ENCODE peak calls at places on chromosomes 5 and 9, in eight cellular contexts. One of them, this sample, is unnamed.

GRCh38 chr5:90434116-90434714 is 24.7 kb upstream of the CETN3 start:
- DNase-seq in HCT116: peak
- DNase-seq in ovary: peak
- DNase-seq in Peyer's patch: peak
- DNase-seq in adrenal gland: peak
- DNase-seq in breast epithelium: no peak
- DNase-seq in sigmoid colon: no peak
- DNase-seq in right lobe of liver: no peak
- DNase-seq in this sample: no peak

GRCh38 chr9:130977811-130978221 is 31.2 kb upstream of the LAMC3 start:
- DNase-seq in breast epithelium: no peak
- DNase-seq in right lobe of liver: no peak
- DNase-seq in adrenal gland: no peak
- DNase-seq in Peyer's patch: no peak
- DNase-seq in ovary: no peak
- DNase-seq in HCT116: no peak
- DNase-seq in sigmoid colon: no peak
- DNase-seq in this sample: no peak

GRCh38 chr5:67799732-67800234 is 415.8 kb upstream of the PIK3R1 start:
- DNase-seq in HCT116: no peak
- DNase-seq in breast epithelium: no peak
- DNase-seq in right lobe of liver: no peak
- DNase-seq in ovary: peak
- DNase-seq in sigmoid colon: peak
- DNase-seq in Peyer's patch: no peak
- DNase-seq in adrenal gland: peak
- DNase-seq in this sample: peak

GRCh38 chr5:122375801-122376200 is 63.8 kb downstream of the SNCAIP start:
- DNase-seq in right lobe of liver: no peak
- DNase-seq in Peyer's patch: no peak
- DNase-seq in HCT116: no peak
- DNase-seq in breast epithelium: no peak
- DNase-seq in adrenal gland: no peak
- DNase-seq in sigmoid colon: no peak
- DNase-seq in ovary: no peak
- DNase-seq in this sample: no peak

GRCh38 chr9:105148328-105149006 is 96.0 kb upstream of the SLC44A1 start:
- DNase-seq in ovary: no peak
- DNase-seq in right lobe of liver: no peak
- DNase-seq in sigmoid colon: no peak
- DNase-seq in Peyer's patch: no peak
- DNase-seq in breast epithelium: no peak
- DNase-seq in adrenal gland: no peak
- DNase-seq in HCT116: no peak
- DNase-seq in this sample: no peak

GRCh38 chr9:98567540-98568233 is 141.0 kb downstream of the GABBR2 start:
- DNase-seq in sigmoid colon: no peak
- DNase-seq in right lobe of liver: no peak
- DNase-seq in breast epithelium: no peak
- DNase-seq in ovary: no peak
- DNase-seq in HCT116: no peak
- DNase-seq in adrenal gland: no peak
- DNase-seq in Peyer's patch: no peak
- DNase-seq in this sample: no peak

GRCh38 chr5:14183187-14183939 is 40.2 kb downstream of the TRIO start:
- DNase-seq in adrenal gland: peak
- DNase-seq in right lobe of liver: no peak
- DNase-seq in Peyer's patch: no peak
- DNase-seq in sigmoid colon: no peak
- DNase-seq in breast epithelium: no peak
- DNase-seq in HCT116: no peak
- DNase-seq in ovary: peak
- DNase-seq in this sample: no peak

GRCh38 chr5:59757442-59757841 is 136.1 kb downstream of the PDE4D start:
- DNase-seq in right lobe of liver: no peak
- DNase-seq in Peyer's patch: no peak
- DNase-seq in sigmoid colon: no peak
- DNase-seq in HCT116: no peak
- DNase-seq in breast epithelium: no peak
- DNase-seq in adrenal gland: no peak
- DNase-seq in ovary: no peak
- DNase-seq in this sample: no peak

GRCh38 chr5:79689541-79690466 is at the start of gene CMYA5:
- DNase-seq in right lobe of liver: peak
- DNase-seq in sigmoid colon: peak
- DNase-seq in ovary: peak
- DNase-seq in Peyer's patch: no peak
- DNase-seq in adrenal gland: no peak
- DNase-seq in breast epithelium: peak
- DNase-seq in HCT116: no peak
- DNase-seq in this sample: peak

GRCh38 chr9:136665704-136666363 is 3.1 kb downstream of the EGFL7 start:
- DNase-seq in Peyer's patch: no peak
- DNase-seq in sigmoid colon: no peak
- DNase-seq in right lobe of liver: no peak
- DNase-seq in HCT116: no peak
- DNase-seq in breast epithelium: no peak
- DNase-seq in ovary: no peak
- DNase-seq in adrenal gland: no peak
- DNase-seq in this sample: no peak

GRCh38 chr9:95822583-95823431 is 52.7 kb upstream of the ERCC6L2 start:
- DNase-seq in ovary: no peak
- DNase-seq in HCT116: peak
- DNase-seq in breast epithelium: no peak
- DNase-seq in adrenal gland: no peak
- DNase-seq in Peyer's patch: no peak
- DNase-seq in right lobe of liver: no peak
- DNase-seq in sigmoid colon: no peak
- DNase-seq in this sample: no peak

GRCh38 chr5:140342287-140342686 is 4.1 kb downstream of the HBEGF start:
- DNase-seq in HCT116: no peak
- DNase-seq in Peyer's patch: peak
- DNase-seq in adrenal gland: peak
- DNase-seq in ovary: no peak
- DNase-seq in sigmoid colon: peak
- DNase-seq in right lobe of liver: no peak
- DNase-seq in breast epithelium: no peak
- DNase-seq in this sample: peak

GRCh38 chr5:7927466-7928375 is 58.8 kb downstream of the MTRR start:
- DNase-seq in Peyer's patch: no peak
- DNase-seq in sigmoid colon: no peak
- DNase-seq in right lobe of liver: no peak
- DNase-seq in adrenal gland: peak
- DNase-seq in breast epithelium: no peak
- DNase-seq in ovary: peak
- DNase-seq in HCT116: peak
- DNase-seq in this sample: no peak

GRCh38 chr5:78273436-78273835 is 21.1 kb downstream of the AP3B1 start:
- DNase-seq in breast epithelium: no peak
- DNase-seq in Peyer's patch: no peak
- DNase-seq in ovary: no peak
- DNase-seq in right lobe of liver: no peak
- DNase-seq in HCT116: no peak
- DNase-seq in adrenal gland: peak
- DNase-seq in sigmoid colon: no peak
- DNase-seq in this sample: no peak

GRCh38 chr5:171629221-171630005 is 156.2 kb upstream of the SMIM23 start:
- DNase-seq in breast epithelium: no peak
- DNase-seq in Peyer's patch: no peak
- DNase-seq in sigmoid colon: peak
- DNase-seq in ovary: no peak
- DNase-seq in right lobe of liver: no peak
- DNase-seq in adrenal gland: no peak
- DNase-seq in HCT116: peak
- DNase-seq in this sample: peak

GRCh38 chr5:143404416-143405062 is 1.1 kb upstream of the NR3C1 start:
- DNase-seq in sigmoid colon: peak
- DNase-seq in adrenal gland: peak
- DNase-seq in right lobe of liver: peak
- DNase-seq in ovary: peak
- DNase-seq in breast epithelium: peak
- DNase-seq in HCT116: no peak
- DNase-seq in Peyer's patch: peak
- DNase-seq in this sample: peak

GRCh38 chr9:76415154-76415553 is 20.9 kb upstream of the RFK start:
- DNase-seq in ovary: no peak
- DNase-seq in breast epithelium: no peak
- DNase-seq in sigmoid colon: no peak
- DNase-seq in HCT116: no peak
- DNase-seq in right lobe of liver: no peak
- DNase-seq in Peyer's patch: no peak
- DNase-seq in adrenal gland: peak
- DNase-seq in this sample: no peak

GRCh38 chr9:76415731-76416130 is 21.5 kb upstream of the RFK start:
- DNase-seq in sigmoid colon: no peak
- DNase-seq in Peyer's patch: no peak
- DNase-seq in adrenal gland: peak
- DNase-seq in ovary: no peak
- DNase-seq in breast epithelium: no peak
- DNase-seq in HCT116: no peak
- DNase-seq in right lobe of liver: no peak
- DNase-seq in this sample: no peak

GRCh38 chr9:76413658-76414057 is 19.4 kb upstream of the RFK start:
- DNase-seq in sigmoid colon: no peak
- DNase-seq in right lobe of liver: no peak
- DNase-seq in adrenal gland: no peak
- DNase-seq in HCT116: no peak
- DNase-seq in Peyer's patch: no peak
- DNase-seq in breast epithelium: no peak
- DNase-seq in ovary: no peak
- DNase-seq in this sample: no peak

GRCh38 chr9:76412638-76413037 is 18.4 kb upstream of the RFK start:
- DNase-seq in ovary: no peak
- DNase-seq in breast epithelium: no peak
- DNase-seq in Peyer's patch: no peak
- DNase-seq in sigmoid colon: no peak
- DNase-seq in HCT116: no peak
- DNase-seq in adrenal gland: no peak
- DNase-seq in right lobe of liver: no peak
- DNase-seq in this sample: no peak

GRCh38 chr9:76414656-76415055 is 20.4 kb upstream of the RFK start:
- DNase-seq in Peyer's patch: no peak
- DNase-seq in adrenal gland: peak
- DNase-seq in right lobe of liver: no peak
- DNase-seq in breast epithelium: no peak
- DNase-seq in ovary: no peak
- DNase-seq in sigmoid colon: no peak
- DNase-seq in HCT116: no peak
- DNase-seq in this sample: no peak
- H3K27ac ChIP-seq in Peyer's patch: no peak
- H3K27ac ChIP-seq in adrenal gland: no peak
- H3K27ac ChIP-seq in right lobe of liver: no peak
- H3K27ac ChIP-seq in breast epithelium: no peak
- H3K27ac ChIP-seq in ovary: no peak
- H3K27ac ChIP-seq in sigmoid colon: no peak
- H3K27ac ChIP-seq in HCT116: no peak
- H3K27ac ChIP-seq in this sample: no peak

GRCh38 chr9:99626424-99626823 is 195.3 kb upstream of the NR4A3 start:
- DNase-seq in adrenal gland: no peak
- DNase-seq in right lobe of liver: no peak
- DNase-seq in sigmoid colon: no peak
- DNase-seq in ovary: no peak
- DNase-seq in Peyer's patch: no peak
- DNase-seq in HCT116: no peak
- DNase-seq in breast epithelium: no peak
- DNase-seq in this sample: no peak

GRCh38 chr9:99624499-99625233 is 197.0 kb upstream of the NR4A3 start:
- DNase-seq in sigmoid colon: no peak
- DNase-seq in breast epithelium: no peak
- DNase-seq in Peyer's patch: no peak
- DNase-seq in right lobe of liver: no peak
- DNase-seq in ovary: no peak
- DNase-seq in HCT116: no peak
- DNase-seq in adrenal gland: no peak
- DNase-seq in this sample: no peak

GRCh38 chr9:99632349-99633038 is 189.2 kb upstream of the NR4A3 start:
- DNase-seq in breast epithelium: no peak
- DNase-seq in ovary: no peak
- DNase-seq in right lobe of liver: no peak
- DNase-seq in sigmoid colon: no peak
- DNase-seq in HCT116: no peak
- DNase-seq in Peyer's patch: no peak
- DNase-seq in adrenal gland: no peak
- DNase-seq in this sample: no peak

GRCh38 chr9:99633260-99633659 is 188.4 kb upstream of the NR4A3 start:
- DNase-seq in ovary: no peak
- DNase-seq in sigmoid colon: no peak
- DNase-seq in breast epithelium: no peak
- DNase-seq in Peyer's patch: no peak
- DNase-seq in right lobe of liver: no peak
- DNase-seq in adrenal gland: no peak
- DNase-seq in HCT116: no peak
- DNase-seq in this sample: no peak

DNA sequence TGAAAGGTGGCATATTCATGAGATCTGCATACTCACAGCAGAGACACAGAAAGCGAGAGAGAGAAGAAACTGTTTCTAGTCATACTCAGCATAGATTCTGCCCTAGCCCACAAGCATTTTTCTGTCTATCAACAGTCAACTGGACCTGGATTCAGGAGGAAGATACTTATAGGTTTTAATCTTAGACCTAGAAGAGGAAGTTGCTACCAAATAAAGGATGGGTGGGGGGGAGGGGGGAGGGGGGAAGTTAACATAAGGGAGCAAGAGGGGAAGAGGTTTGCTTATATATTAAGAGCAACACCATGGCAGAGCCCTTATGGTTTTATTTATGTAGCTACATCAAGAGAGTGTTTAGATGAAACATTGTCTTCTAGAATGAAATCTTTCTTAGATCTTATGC is 192.8 kb upstream of the NR4A3 start:
- DNase-seq in adrenal gland: no peak
- DNase-seq in breast epithelium: no peak
- DNase-seq in right lobe of liver: no peak
- DNase-seq in Peyer's patch: no peak
- DNase-seq in sigmoid colon: no peak
- DNase-seq in HCT116: no peak
- DNase-seq in ovary: no peak
- DNase-seq in this sample: no peak
- TF ChIP-seq POLR2A in adrenal gland: no peak
- TF ChIP-seq POLR2A in breast epithelium: no peak
- TF ChIP-seq POLR2A in right lobe of liver: no peak
- TF ChIP-seq POLR2A in Peyer's patch: no peak
- TF ChIP-seq POLR2A in sigmoid colon: no peak
- TF ChIP-seq POLR2A in HCT116: no peak
- TF ChIP-seq POLR2A in ovary: no peak
- TF ChIP-seq POLR2A in this sample: no peak

GRCh38 chr5:40813698-40814281 is 15.6 kb upstream of the PRKAA1 start:
- DNase-seq in adrenal gland: no peak
- DNase-seq in right lobe of liver: no peak
- DNase-seq in breast epithelium: no peak
- DNase-seq in Peyer's patch: no peak
- DNase-seq in sigmoid colon: no peak
- DNase-seq in HCT116: no peak
- DNase-seq in ovary: no peak
- DNase-seq in this sample: no peak

GRCh38 chr5:40812125-40812524 is 14.0 kb upstream of the PRKAA1 start:
- DNase-seq in HCT116: no peak
- DNase-seq in right lobe of liver: no peak
- DNase-seq in ovary: no peak
- DNase-seq in adrenal gland: no peak
- DNase-seq in sigmoid colon: no peak
- DNase-seq in Peyer's patch: no peak
- DNase-seq in breast epithelium: no peak
- DNase-seq in this sample: no peak
- H3K27ac ChIP-seq in HCT116: no peak
- H3K27ac ChIP-seq in right lobe of liver: no peak
- H3K27ac ChIP-seq in ovary: no peak
- H3K27ac ChIP-seq in adrenal gland: no peak
- H3K27ac ChIP-seq in sigmoid colon: no peak
- H3K27ac ChIP-seq in Peyer's patch: no peak
- H3K27ac ChIP-seq in breast epithelium: no peak
- H3K27ac ChIP-seq in this sample: no peak

GRCh38 chr5:1438871-1439270 is 6.4 kb downstream of the SLC6A3 start:
- DNase-seq in adrenal gland: no peak
- DNase-seq in Peyer's patch: no peak
- DNase-seq in ovary: no peak
- DNase-seq in breast epithelium: no peak
- DNase-seq in right lobe of liver: peak
- DNase-seq in HCT116: no peak
- DNase-seq in sigmoid colon: no peak
- DNase-seq in this sample: no peak
- TF ChIP-seq POLR2A in adrenal gland: no peak
- TF ChIP-seq POLR2A in Peyer's patch: no peak
- TF ChIP-seq POLR2A in ovary: no peak
- TF ChIP-seq POLR2A in breast epithelium: no peak
- TF ChIP-seq POLR2A in right lobe of liver: no peak
- TF ChIP-seq POLR2A in HCT116: no peak
- TF ChIP-seq POLR2A in sigmoid colon: no peak
- TF ChIP-seq POLR2A in this sample: no peak